ENCODE peak calls at places on chromosomes 13 and 19, in six cellular contexts. One of them, this sample, is unnamed.

GRCh38 chr19:47158879-47159509 is 28.4 kb downstream of the SAE1 start:
- DNase-seq in psoas muscle: no peak
- DNase-seq in heart right ventricle: no peak
- DNase-seq in activated CD4-positive, alpha-beta T cell treated with anti-CD3 and anti-CD28 coated beads for 1 hour: no peak
- DNase-seq in HEK293T: no peak
- DNase-seq in mucosa of gallbladder: no peak
- DNase-seq in this sample: no peak

GRCh38 chr13:112885782-112886268 is 83.2 kb upstream of the MCF2L start:
- DNase-seq in psoas muscle: peak
- DNase-seq in heart right ventricle: peak
- DNase-seq in activated CD4-positive, alpha-beta T cell treated with anti-CD3 and anti-CD28 coated beads for 1 hour: no peak
- DNase-seq in HEK293T: no peak
- DNase-seq in mucosa of gallbladder: peak
- DNase-seq in this sample: no peak

GRCh38 chr13:84867246-84867645 is 932.0 kb downstream of the SLITRK6 start:
- DNase-seq in psoas muscle: no peak
- DNase-seq in heart right ventricle: no peak
- DNase-seq in activated CD4-positive, alpha-beta T cell treated with anti-CD3 and anti-CD28 coated beads for 1 hour: no peak
- DNase-seq in HEK293T: no peak
- DNase-seq in mucosa of gallbladder: no peak
- DNase-seq in this sample: no peak

GRCh38 chr13:113923376-113924063 is 50.4 kb downstream of the C13orf46 start:
- DNase-seq in psoas muscle: peak
- DNase-seq in heart right ventricle: no peak
- DNase-seq in activated CD4-positive, alpha-beta T cell treated with anti-CD3 and anti-CD28 coated beads for 1 hour: no peak
- DNase-seq in HEK293T: no peak
- DNase-seq in mucosa of gallbladder: no peak
- DNase-seq in this sample: no peak

GRCh38 chr19:988510-988909 is 4.4 kb downstream of the WDR18 start:
- DNase-seq in psoas muscle: no peak
- DNase-seq in heart right ventricle: no peak
- DNase-seq in activated CD4-positive, alpha-beta T cell treated with anti-CD3 and anti-CD28 coated beads for 1 hour: no peak
- DNase-seq in HEK293T: no peak
- DNase-seq in mucosa of gallbladder: no peak
- DNase-seq in this sample: no peak

GRCh38 chr19:55247621-55248099 is 11.2 kb downstream of the PPP6R1 start:
- DNase-seq in psoas muscle: peak
- DNase-seq in heart right ventricle: peak
- DNase-seq in activated CD4-positive, alpha-beta T cell treated with anti-CD3 and anti-CD28 coated beads for 1 hour: no peak
- DNase-seq in HEK293T: no peak
- DNase-seq in mucosa of gallbladder: no peak
- DNase-seq in this sample: no peak

GRCh38 chr13:75442736-75443234 is 39.2 kb downstream of the TBC1D4 start:
- DNase-seq in psoas muscle: no peak
- DNase-seq in heart right ventricle: no peak
- DNase-seq in activated CD4-positive, alpha-beta T cell treated with anti-CD3 and anti-CD28 coated beads for 1 hour: no peak
- DNase-seq in HEK293T: peak
- DNase-seq in mucosa of gallbladder: no peak
- DNase-seq in this sample: no peak

GRCh38 chr19:43667524-43668405 is 2.2 kb downstream of the PLAUR start:
- DNase-seq in psoas muscle: peak
- DNase-seq in heart right ventricle: no peak
- DNase-seq in activated CD4-positive, alpha-beta T cell treated with anti-CD3 and anti-CD28 coated beads for 1 hour: no peak
- DNase-seq in HEK293T: no peak
- DNase-seq in mucosa of gallbladder: no peak
- DNase-seq in this sample: no peak

GRCh38 chr13:104810242-104810641 is 1725.2 kb downstream of the EFNB2 start:
- DNase-seq in psoas muscle: no peak
- DNase-seq in heart right ventricle: no peak
- DNase-seq in activated CD4-positive, alpha-beta T cell treated with anti-CD3 and anti-CD28 coated beads for 1 hour: no peak
- DNase-seq in HEK293T: no peak
- DNase-seq in mucosa of gallbladder: no peak
- DNase-seq in this sample: no peak

GRCh38 chr13:65943711-65944110 is 1286.4 kb downstream of the PCDH9 start:
- DNase-seq in psoas muscle: no peak
- DNase-seq in heart right ventricle: no peak
- DNase-seq in activated CD4-positive, alpha-beta T cell treated with anti-CD3 and anti-CD28 coated beads for 1 hour: no peak
- DNase-seq in HEK293T: no peak
- DNase-seq in mucosa of gallbladder: no peak
- DNase-seq in this sample: no peak